ENCODE peak calls at places on chromosomes 2 and 18, in nine cellular contexts. R, V, B, W, H, F, C, G and Y are unnamed samples.
A peak's percentile ranks its signal among the peaks of the same experiment; 100 is the strongest.

GRCh38 chr2:84970266-84970955 is 550 bp upstream of the KCMF1 start:
- DNase-seq in R (peak; percentile 82), V (peak; percentile 39), B (peak; percentile 18), W (peak; percentile 59), H (peak; percentile 61), F (no peak), C (peak; percentile 29), G (peak; percentile 56), Y (peak; percentile 85)

GRCh38 chr2:150485114-150485870 is 2.2 kb downstream of the RND3 start:
- DNase-seq in R (peak; percentile 83), V (peak; percentile 79), B (no peak), W (peak; percentile 74), H (peak; percentile 92), F (peak; percentile 84), C (no peak), G (peak; percentile 80), Y (peak; percentile 34)

GRCh38 chr2:61117534-61117933 is 44.5 kb upstream of the C2orf74 start:
- DNase-seq in R (no peak), V (no peak), B (no peak), W (no peak), H (no peak), F (no peak), C (no peak), G (no peak), Y (no peak)

GRCh38 chr2:47357475-47357874 is 45.5 kb upstream of the MSH2 start:
- DNase-seq in R (no peak), V (peak; percentile 79), B (no peak), W (peak; percentile 24), H (peak; percentile 72), F (peak; percentile 50), C (no peak), G (peak; percentile 81), Y (no peak)

GRCh38 chr2:175143678-175144077 is 24.3 kb downstream of the ATF2 start:
- DNase-seq in R (no peak), V (no peak), B (no peak), W (no peak), H (no peak), F (no peak), C (no peak), G (no peak), Y (no peak)

GRCh38 chr2:160372585-160372984 is 121.0 kb downstream of the RBMS1 start:
- DNase-seq in R (no peak), V (peak; percentile 82), B (no peak), W (no peak), H (no peak), F (no peak), C (no peak), G (peak; percentile 90), Y (no peak)

GRCh38 chr2:27653397-27653796 is 10.0 kb downstream of the SUPT7L start:
- DNase-seq in R (no peak), V (no peak), B (no peak), W (no peak), H (no peak), F (no peak), C (no peak), G (no peak), Y (no peak)

GRCh38 chr2:207632575-207633492 is 7.6 kb upstream of the METTL21A start:
- DNase-seq in R (no peak), V (peak; percentile 68), B (no peak), W (no peak), H (no peak), F (peak; percentile 70), C (no peak), G (peak; percentile 67), Y (no peak)

GRCh38 chr2:82089518-82089917 is 1785.0 kb upstream of the LRRTM1 start:
- DNase-seq in R (no peak), V (no peak), B (no peak), W (no peak), H (no peak), F (no peak), C (no peak), G (no peak), Y (no peak)

GRCh38 chr2:103268841-103269498 is 507.1 kb downstream of the TMEM182 start:
- DNase-seq in R (no peak), V (no peak), B (no peak), W (no peak), H (no peak), F (no peak), C (no peak), G (no peak), Y (no peak)

GRCh38 chr2:167183916-167184315 is 295.6 kb downstream of the XIRP2 start:
- DNase-seq in R (no peak), V (peak; percentile 39), B (no peak), W (no peak), H (no peak), F (no peak), C (no peak), G (no peak), Y (no peak)

GRCh38 chr18:50696436-50696835 is 123.4 kb downstream of the MRO start:
- DNase-seq in R (no peak), V (no peak), B (no peak), W (no peak), H (peak; percentile 2), F (no peak), C (no peak), G (no peak), Y (no peak)

GRCh38 chr2:232457121-232458011 is 1.4 kb downstream of the ALPI start:
- DNase-seq in R (peak; percentile 38), V (no peak), B (no peak), W (no peak), H (no peak), F (no peak), C (no peak), G (no peak), Y (no peak)

GRCh38 chr2:25043241-25043867 is 1.5 kb downstream of the EFR3B start:
- DNase-seq in R (peak; percentile 62), V (peak; percentile 65), B (peak; percentile 12), W (no peak), H (no peak), F (no peak), C (no peak), G (peak; percentile 69), Y (peak; percentile 30)

GRCh38 chr2:161239416-161240109 is 68.7 kb upstream of the PSMD14 start:
- DNase-seq in R (peak; percentile 88), V (no peak), B (no peak), W (no peak), H (no peak), F (no peak), C (no peak), G (no peak), Y (no peak)

GRCh38 chr2:2763998-2764355 is 432.9 kb upstream of the MYT1L start:
- DNase-seq in R (no peak), V (no peak), B (no peak), W (no peak), H (no peak), F (no peak), C (no peak), G (no peak), Y (no peak)

GRCh38 chr18:13551305-13551603 is 175.1 kb downstream of the FAM210A start:
- DNase-seq in R (no peak), V (no peak), B (no peak), W (no peak), H (no peak), F (no peak), C (no peak), G (no peak), Y (no peak)